ENCODE peak calls at places on chromosomes 5 and 9, in ten cellular contexts. O, Q, S, I, A, U, H, K, R and C are unnamed samples.

GRCh38 chr5:37696190-37697021 is 143.4 kb downstream of the GDNF start:
- DNase-seq in K (no peak), U (no peak), R (no peak), H (no peak), Q (no peak), I (no peak), S (peak), A (peak), O (no peak), C (no peak)

GRCh38 chr9:117461386-117461785 is 46.5 kb upstream of the ASTN2 start:
- DNase-seq in Q (no peak), U (no peak), H (no peak), S (no peak), R (no peak), O (no peak), A (no peak), I (no peak), K (no peak), C (no peak)

GRCh38 chr5:85049020-85049419 is 664.3 kb upstream of the EDIL3 start:
- DNase-seq in Q (no peak), K (peak), R (no peak), H (no peak), A (peak), U (peak), S (peak), O (no peak), I (no peak), C (no peak)

GRCh38 chr5:150350524-150351344 is 6.8 kb upstream of the TCOF1 start:
- DNase-seq in I (peak), R (peak), U (peak), O (peak), H (peak), K (peak), Q (peak), A (peak), S (peak), C (peak)

GRCh38 chr5:177131711-177132503 is 1.7 kb upstream of the NSD1 start:
- DNase-seq in S (peak), U (peak), A (no peak), I (no peak), O (no peak), R (no peak), Q (no peak), H (peak), K (no peak), C (peak)

GRCh38 chr5:140251527-140251973 is 51.4 kb downstream of the PFDN1 start:
- DNase-seq in U (no peak), K (peak), H (no peak), S (peak), O (peak), Q (no peak), R (peak), I (no peak), A (no peak), C (no peak)

GRCh38 chr5:59673438-59674058 is 220.0 kb downstream of the PDE4D start:
- DNase-seq in A (no peak), O (no peak), K (no peak), U (peak), I (no peak), H (no peak), Q (peak), R (no peak), S (peak), C (no peak)

GRCh38 chr5:144276034-144276822 is 105.6 kb downstream of the KCTD16 start:
- DNase-seq in A (no peak), I (no peak), U (no peak), R (no peak), K (no peak), Q (no peak), H (no peak), S (peak), O (no peak), C (no peak)

GRCh38 chr9:108486791-108487190 is 369.0 kb downstream of the ACTL7B start:
- DNase-seq in Q (no peak), O (no peak), I (no peak), S (peak), H (no peak), K (no peak), A (no peak), R (no peak), U (no peak), C (no peak)

GRCh38 chr9:124658165-124659017 is 112.7 kb downstream of the NR6A1 start:
- DNase-seq in K (peak), S (peak), I (peak), R (no peak), A (peak), H (peak), U (peak), O (peak), Q (peak), C (peak)

GRCh38 chr5:55278778-55279177 is 28.7 kb downstream of the DHX29 start:
- DNase-seq in O (no peak), U (no peak), H (no peak), S (peak), A (no peak), K (no peak), Q (no peak), R (no peak), I (no peak), C (no peak)

GRCh38 chr5:95958308-95959014 is 3.2 kb downstream of the ELL2 start:
- DNase-seq in Q (no peak), H (no peak), U (no peak), S (no peak), O (peak), R (no peak), I (no peak), A (no peak), K (no peak), C (peak)

GRCh38 chr5:138647261-138647788 is 72.1 kb upstream of the HSPA9 start:
- DNase-seq in O (no peak), Q (no peak), S (no peak), H (no peak), I (no peak), U (no peak), A (no peak), K (no peak), R (no peak), C (no peak)

GRCh38 chr9:93531374-93531773 is 45.0 kb upstream of the PHF2 start:
- DNase-seq in U (no peak), R (no peak), Q (no peak), O (no peak), S (peak), K (no peak), A (no peak), H (peak), I (no peak), C (no peak)

GRCh38 chr9:129761293-129761900 is 8.6 kb upstream of the PTGES start:
- DNase-seq in O (no peak), Q (no peak), K (no peak), H (peak), S (peak), A (no peak), R (no peak), U (no peak), I (no peak), C (peak)

GRCh38 chr9:95816716-95817115 is 58.8 kb upstream of the ERCC6L2 start:
- DNase-seq in I (no peak), K (no peak), A (no peak), O (no peak), R (no peak), S (peak), H (peak), U (no peak), Q (no peak), C (no peak)

GRCh38 chr5:126422994-126423788 is at the start of gene GRAMD2B:
- DNase-seq in A (peak), R (peak), H (peak), S (peak), I (peak), O (peak), U (peak), Q (peak), K (peak), C (peak)

GRCh38 chr5:36938129-36938528 is 61.6 kb downstream of the NIPBL start:
- DNase-seq in U (peak), I (no peak), R (no peak), S (no peak), H (no peak), K (no peak), Q (no peak), A (no peak), O (no peak), C (no peak)

GRCh38 chr5:122183098-122183794 is 53.9 kb downstream of the ZNF474 start:
- DNase-seq in I (peak), Q (no peak), O (no peak), U (no peak), H (peak), A (no peak), S (peak), R (no peak), K (no peak), C (peak)

GRCh38 chr5:91207248-91207647 is 175.9 kb downstream of the ARRDC3 start:
- DNase-seq in U (no peak), K (no peak), I (no peak), S (peak), O (no peak), R (no peak), Q (no peak), A (no peak), H (no peak), C (no peak)

GRCh38 chr5:134249469-134250379 is 23.9 kb upstream of the PPP2CA start:
- DNase-seq in S (no peak), Q (no peak), U (no peak), I (no peak), R (no peak), A (no peak), H (no peak), O (no peak), K (no peak), C (no peak)